ENCODE peak calls at places on chromosomes 11 and 22, in eight cellular contexts. P is neural crest cell; W is stimulated activated CD8-positive, alpha-beta memory T cell treated with anti-CD3 and anti-CD28 coated beads, Interleukin-4, amount 100 ng/mL, for 1 hour; X is heart right ventricle; G is HFF-Myc; Y is stimulated activated naive B cell treated with anti-CD40 and anti-IgM and Interleukin-4, amounts not matched to agents 10 μg/mL and 1 μg/mL and 100 μg/mL, for 72 hours; V is adrenal gland; M is nucleus accumbens. S is an unnamed sample.

GRCh38 chr11:77407613-77408012 is 66.3 kb downstream of the PAK1 start:
- DNase-seq in P (no peak), W (no peak), X (peak; percentile 31), G (peak; percentile 80), Y (no peak), V (peak; percentile 80), M (no peak), S (no peak)

GRCh38 chr11:83002047-83002446 is 69.7 kb downstream of the RAB30 start:
- DNase-seq in P (no peak), W (no peak), X (no peak), G (no peak), Y (no peak), V (no peak), M (no peak), S (no peak)

GRCh38 chr11:34263462-34264186 is 94.2 kb downstream of the ABTB2 start:
- DNase-seq in P (no peak), W (no peak), X (peak; percentile 41), G (peak; percentile 27), Y (no peak), V (peak; percentile 81), M (no peak), S (peak; percentile 71)

GRCh38 chr22:44254811-44255210 is 57.9 kb downstream of the SHISAL1 start:
- DNase-seq in P (no peak), W (no peak), X (no peak), G (no peak), Y (no peak), V (no peak), M (no peak), S (peak; percentile 11)

GRCh38 chr11:2474059-2474901 is 29.5 kb downstream of the KCNQ1 start:
- DNase-seq in P (no peak), W (no peak), X (no peak), G (no peak), Y (no peak), V (peak; percentile 63), M (no peak), S (no peak)

GRCh38 chr11:124897681-124898680 is at the start of gene ROBO4:
- DNase-seq in P (no peak), W (no peak), X (peak; percentile 83), G (peak; percentile 82), Y (no peak), V (peak; percentile 52), M (no peak), S (no peak)

GRCh38 chr11:35525501-35526175 is at the start of gene PAMR1:
- DNase-seq in P (no peak), W (no peak), X (peak; percentile 34), G (no peak), Y (peak; percentile 19), V (peak; percentile 36), M (no peak), S (peak; percentile 76)

GRCh38 chr22:22025320-22026156 is 43.0 kb upstream of the TOP3B start:
- DNase-seq in P (no peak), W (no peak), X (no peak), G (no peak), Y (no peak), V (no peak), M (no peak), S (no peak)

GRCh38 chr22:39617342-39617741 is 46.8 kb downstream of the CACNA1I start:
- DNase-seq in P (no peak), W (no peak), X (no peak), G (no peak), Y (no peak), V (no peak), M (no peak), S (no peak)

GRCh38 chr11:15969281-15969680 is 387.1 kb downstream of the SOX6 start:
- DNase-seq in P (no peak), W (no peak), X (peak; percentile 81), G (peak; percentile 40), Y (no peak), V (peak; percentile 72), M (no peak), S (peak; percentile 86)

GRCh38 chr11:6333112-6333511 is 12.8 kb upstream of the CAVIN3 start:
- DNase-seq in P (no peak), W (no peak), X (no peak), G (no peak), Y (no peak), V (peak; percentile 25), M (no peak), S (no peak)

GRCh38 chr11:128407962-128408361 is 179.4 kb downstream of the ETS1 start:
- DNase-seq in P (no peak), W (no peak), X (no peak), G (no peak), Y (no peak), V (no peak), M (no peak), S (no peak)

GRCh38 chr11:61828629-61829407 is 718 bp downstream of the FADS2 start:
- DNase-seq in P (peak; percentile 35), W (no peak), X (peak; percentile 56), G (no peak), Y (peak; percentile 34), V (peak; percentile 82), M (peak; percentile 35), S (no peak)

GRCh38 chr11:1202154-1202775 is 20.6 kb upstream of the MUC5B start:
- DNase-seq in P (no peak), W (no peak), X (no peak), G (no peak), Y (no peak), V (no peak), M (no peak), S (no peak)

GRCh38 chr11:36565033-36565610 is 2.7 kb upstream of the RAG1 start:
- DNase-seq in P (no peak), W (no peak), X (no peak), G (no peak), Y (no peak), V (no peak), M (no peak), S (no peak)

GRCh38 chr22:22756109-22756508 is 111.7 kb downstream of the GGTLC2 start:
- DNase-seq in P (no peak), W (no peak), X (no peak), G (no peak), Y (no peak), V (no peak), M (no peak), S (no peak)

GRCh38 chr11:61362542-61362875 is 335 bp downstream of the TMEM138 start:
- DNase-seq in P (no peak), W (no peak), X (no peak), G (no peak), Y (no peak), V (no peak), M (no peak), S (no peak)

GRCh38 chr22:17774206-17774927 is at the start of gene BID:
- DNase-seq in P (peak; percentile 24), W (no peak), X (peak; percentile 54), G (no peak), Y (peak; percentile 59), V (no peak), M (no peak), S (no peak)

GRCh38 chr11:92667446-92668165 is 301.8 kb upstream of the MTNR1B start:
- DNase-seq in P (peak; percentile 41), W (no peak), X (no peak), G (no peak), Y (no peak), V (no peak), M (no peak), S (no peak)

GRCh38 chr11:117856252-117856651 is 20.2 kb downstream of the FXYD6 start:
- DNase-seq in P (no peak), W (no peak), X (no peak), G (no peak), Y (no peak), V (no peak), M (no peak), S (no peak)

GRCh38 chr11:1153951-1154487 is 3.7 kb upstream of the MUC5AC start:
- DNase-seq in P (no peak), W (no peak), X (no peak), G (peak; percentile 7), Y (no peak), V (peak; percentile 93), M (no peak), S (peak; percentile 73)

GRCh38 chr11:113163291-113164030 is 150.9 kb upstream of the TTC12 start:
- DNase-seq in P (no peak), W (no peak), X (no peak), G (no peak), Y (no peak), V (no peak), M (no peak), S (no peak)

GRCh38 chr11:9137293-9138132 is 46.1 kb upstream of the SCUBE2 start:
- DNase-seq in P (peak; percentile 83), W (peak; percentile 24), X (peak; percentile 70), G (peak; percentile 39), Y (peak; percentile 39), V (peak; percentile 85), M (peak; percentile 47), S (peak; percentile 82)

GRCh38 chr11:14417186-14417585 is 58.2 kb upstream of the RRAS2 start:
- DNase-seq in P (no peak), W (no peak), X (no peak), G (no peak), Y (no peak), V (no peak), M (no peak), S (no peak)